ENCODE peak calls at places on chromosomes 2 and 18, in eight cellular contexts. One of them, this sample, is unnamed.

GRCh38 chr2:106057206-106057605 is 136.9 kb downstream of the UXS1 start:
- DNase-seq in NCI-H82: no peak
- DNase-seq in NCI-H774: no peak
- DNase-seq in Peyer's patch: no peak
- DNase-seq in H9: no peak
- DNase-seq in HS-5: no peak
- DNase-seq in NCI-H1105: no peak
- DNase-seq in left colon: no peak
- DNase-seq in this sample: no peak

GRCh38 chr2:240123821-240124650 is 12.1 kb downstream of the COPS9 start:
- DNase-seq in NCI-H1105: no peak
- DNase-seq in Peyer's patch: peak; percentile 30
- DNase-seq in H9: peak; percentile 15
- DNase-seq in NCI-H774: no peak
- DNase-seq in left colon: no peak
- DNase-seq in HS-5: no peak
- DNase-seq in NCI-H82: no peak
- DNase-seq in this sample: no peak

GRCh38 chr2:113842919-113843736 is 46.8 kb upstream of the ACTR3 start:
- DNase-seq in NCI-H82: no peak
- DNase-seq in NCI-H1105: no peak
- DNase-seq in left colon: no peak
- DNase-seq in NCI-H774: no peak
- DNase-seq in HS-5: no peak
- DNase-seq in Peyer's patch: no peak
- DNase-seq in H9: no peak
- DNase-seq in this sample: no peak

GRCh38 chr2:9488583-9489547 is 14.5 kb downstream of the IAH1 start:
- DNase-seq in HS-5: no peak
- DNase-seq in NCI-H82: no peak
- DNase-seq in left colon: no peak
- DNase-seq in H9: no peak
- DNase-seq in NCI-H1105: no peak
- DNase-seq in NCI-H774: no peak
- DNase-seq in Peyer's patch: no peak
- DNase-seq in this sample: no peak

GRCh38 chr2:2331905-2332280 is 818 bp upstream of the MYT1L start:
- DNase-seq in H9: peak; percentile 83
- DNase-seq in left colon: no peak
- DNase-seq in NCI-H774: peak; percentile 55
- DNase-seq in NCI-H1105: no peak
- DNase-seq in NCI-H82: peak; percentile 82
- DNase-seq in HS-5: no peak
- DNase-seq in Peyer's patch: no peak
- DNase-seq in this sample: no peak

GRCh38 chr18:76495435-76496199 is 575 bp upstream of the ZNF516 start:
- DNase-seq in NCI-H82: peak; percentile 64
- DNase-seq in Peyer's patch: peak; percentile 62
- DNase-seq in H9: peak; percentile 70
- DNase-seq in HS-5: no peak
- DNase-seq in NCI-H774: peak; percentile 29
- DNase-seq in NCI-H1105: peak; percentile 13
- DNase-seq in left colon: peak; percentile 59
- DNase-seq in this sample: no peak

GRCh38 chr2:231810905-231811304 is 24.7 kb downstream of the COPS7B start:
- DNase-seq in NCI-H1105: no peak
- DNase-seq in left colon: no peak
- DNase-seq in Peyer's patch: no peak
- DNase-seq in NCI-H774: no peak
- DNase-seq in HS-5: peak; percentile 69
- DNase-seq in H9: no peak
- DNase-seq in NCI-H82: no peak
- DNase-seq in this sample: no peak

GRCh38 chr2:173684896-173685485 is 280.2 kb downstream of the SP3 start:
- DNase-seq in H9: no peak
- DNase-seq in NCI-H82: peak; percentile 97
- DNase-seq in NCI-H774: no peak
- DNase-seq in Peyer's patch: no peak
- DNase-seq in NCI-H1105: no peak
- DNase-seq in HS-5: no peak
- DNase-seq in left colon: no peak
- DNase-seq in this sample: no peak

GRCh38 chr2:98472132-98472650 is 27.5 kb downstream of the INPP4A start:
- DNase-seq in NCI-H82: no peak
- DNase-seq in H9: no peak
- DNase-seq in Peyer's patch: peak; percentile 44
- DNase-seq in NCI-H1105: no peak
- DNase-seq in left colon: no peak
- DNase-seq in NCI-H774: no peak
- DNase-seq in HS-5: no peak
- DNase-seq in this sample: no peak

GRCh38 chr2:127597984-127598380 is 48.0 kb upstream of the GPR17 start:
- DNase-seq in HS-5: no peak
- DNase-seq in left colon: no peak
- DNase-seq in NCI-H82: no peak
- DNase-seq in Peyer's patch: no peak
- DNase-seq in NCI-H774: no peak
- DNase-seq in H9: no peak
- DNase-seq in NCI-H1105: no peak
- DNase-seq in this sample: no peak

GRCh38 chr2:33437297-33437696 is 39.2 kb upstream of the RASGRP3 start:
- DNase-seq in NCI-H774: no peak
- DNase-seq in H9: no peak
- DNase-seq in HS-5: peak; percentile 91
- DNase-seq in NCI-H1105: no peak
- DNase-seq in left colon: no peak
- DNase-seq in NCI-H82: no peak
- DNase-seq in Peyer's patch: no peak
- DNase-seq in this sample: no peak

GRCh38 chr18:40708726-40709125 is 1246.3 kb upstream of the PIK3C3 start:
- DNase-seq in H9: peak; percentile 28
- DNase-seq in left colon: no peak
- DNase-seq in HS-5: no peak
- DNase-seq in Peyer's patch: no peak
- DNase-seq in NCI-H82: peak; percentile 6
- DNase-seq in NCI-H774: no peak
- DNase-seq in NCI-H1105: no peak
- DNase-seq in this sample: no peak

GRCh38 chr2:63692002-63692606 is 103.3 kb downstream of the MDH1 start:
- DNase-seq in Peyer's patch: no peak
- DNase-seq in NCI-H82: peak; percentile 71
- DNase-seq in left colon: no peak
- DNase-seq in HS-5: peak; percentile 46
- DNase-seq in NCI-H774: peak; percentile 12
- DNase-seq in H9: no peak
- DNase-seq in NCI-H1105: peak; percentile 21
- DNase-seq in this sample: peak; percentile 12

GRCh38 chr2:160252278-160252887 is 52.3 kb upstream of the ITGB6 start:
- DNase-seq in left colon: no peak
- DNase-seq in NCI-H774: peak; percentile 4
- DNase-seq in HS-5: no peak
- DNase-seq in NCI-H1105: peak; percentile 1
- DNase-seq in NCI-H82: peak; percentile 63
- DNase-seq in Peyer's patch: no peak
- DNase-seq in H9: no peak
- DNase-seq in this sample: no peak

GRCh38 chr2:42191285-42192009 is 22.3 kb downstream of the EML4 start:
- DNase-seq in HS-5: no peak
- DNase-seq in left colon: no peak
- DNase-seq in NCI-H82: no peak
- DNase-seq in H9: no peak
- DNase-seq in NCI-H1105: no peak
- DNase-seq in Peyer's patch: no peak
- DNase-seq in NCI-H774: no peak
- DNase-seq in this sample: no peak

GRCh38 chr2:152657042-152657441 is 60.2 kb downstream of the PRPF40A start:
- DNase-seq in H9: no peak
- DNase-seq in HS-5: no peak
- DNase-seq in left colon: no peak
- DNase-seq in NCI-H1105: no peak
- DNase-seq in NCI-H774: no peak
- DNase-seq in Peyer's patch: no peak
- DNase-seq in NCI-H82: no peak
- DNase-seq in this sample: no peak

GRCh38 chr18:12921178-12921577 is 26.6 kb upstream of the SEH1L start:
- DNase-seq in NCI-H1105: no peak
- DNase-seq in NCI-H774: no peak
- DNase-seq in Peyer's patch: no peak
- DNase-seq in HS-5: no peak
- DNase-seq in H9: no peak
- DNase-seq in left colon: no peak
- DNase-seq in NCI-H82: no peak
- DNase-seq in this sample: no peak

GRCh38 chr2:173851256-173851655 is 113.9 kb downstream of the SP3 start:
- DNase-seq in HS-5: no peak
- DNase-seq in left colon: no peak
- DNase-seq in H9: no peak
- DNase-seq in NCI-H774: no peak
- DNase-seq in NCI-H82: no peak
- DNase-seq in Peyer's patch: no peak
- DNase-seq in NCI-H1105: no peak
- DNase-seq in this sample: peak; percentile 69

GRCh38 chr2:107591541-107591940 is 235.2 kb upstream of the RGPD4 start:
- DNase-seq in NCI-H82: no peak
- DNase-seq in HS-5: no peak
- DNase-seq in left colon: no peak
- DNase-seq in NCI-H774: no peak
- DNase-seq in NCI-H1105: no peak
- DNase-seq in H9: no peak
- DNase-seq in Peyer's patch: no peak
- DNase-seq in this sample: no peak